ENCODE peak calls at places on chromosomes 5 and 9, in six cellular contexts. Y is H1, K is HL-60, F is GM12878, A is HepG2, E is K562. N is an unnamed sample.
A peak's percentile ranks its signal among the peaks of the same experiment; 100 is the strongest.

GRCh38 chr5:131981516-131981915 is 29.9 kb downstream of the ACSL6 start:
- DNase-seq in F (no peak), Y (no peak), A (no peak), E (no peak), K (no peak), N (no peak)

GRCh38 chr9:79224672-79225433 is 346.9 kb upstream of the TLE4 start:
- DNase-seq in Y (no peak), E (no peak), F (no peak), A (no peak), K (no peak), N (no peak)

GRCh38 chr9:17021379-17021970 is 113.4 kb upstream of the CNTLN start:
- DNase-seq in A (no peak), F (no peak), Y (no peak), E (no peak), K (no peak), N (no peak)

GRCh38 chr5:10329808-10330481 is 22.2 kb upstream of the CMBL start:
- DNase-seq in Y (no peak), E (no peak), F (no peak), K (no peak), A (no peak), N (peak; percentile 42)

GRCh38 chr9:28456886-28457285 is 883.6 kb upstream of the C9orf72 start:
- DNase-seq in A (no peak), K (no peak), Y (no peak), E (no peak), F (no peak), N (no peak)

GRCh38 chr9:98445576-98445975 is 190.1 kb upstream of the TBC1D2 start:
- DNase-seq in Y (no peak), E (no peak), A (no peak), F (no peak), K (no peak), N (no peak)

GRCh38 chr5:80189201-80189600 is 66.6 kb downstream of the SERINC5 start:
- DNase-seq in F (no peak), Y (no peak), E (no peak), A (no peak), K (no peak), N (no peak)

GRCh38 chr9:134289241-134289875 is 36.9 kb upstream of the RXRA start:
- DNase-seq in K (no peak), Y (no peak), E (no peak), A (no peak), F (no peak), N (peak; percentile 24)

GRCh38 chr5:14908195-14908594 is 36.6 kb upstream of the ANKH start:
- DNase-seq in Y (no peak), E (no peak), A (no peak), K (no peak), F (no peak), N (no peak)

GRCh38 chr5:56167522-56167921 is 65.6 kb downstream of the ANKRD55 start:
- DNase-seq in Y (no peak), K (no peak), A (no peak), E (no peak), F (no peak), N (no peak)

GRCh38 chr5:40976836-40977235 is 67.5 kb downstream of the C7 start:
- DNase-seq in F (no peak), K (no peak), A (no peak), E (no peak), Y (no peak), N (peak; percentile 52)

GRCh38 chr5:112671687-112672086 is 66.0 kb upstream of the APC start:
- DNase-seq in Y (no peak), K (no peak), F (no peak), E (no peak), A (no peak), N (no peak)

GRCh38 chr5:125137535-125137934 is 391.1 kb upstream of the ZNF608 start:
- DNase-seq in Y (no peak), A (peak; percentile 1), E (no peak), F (no peak), K (no peak), N (no peak)

GRCh38 chr9:129141066-129142041 is 30.1 kb downstream of the PTPA start:
- DNase-seq in Y (no peak), E (no peak), F (peak; percentile 71), A (no peak), K (no peak), N (no peak)

GRCh38 chr5:81195334-81195929 is 37.7 kb upstream of the CKMT2 start:
- DNase-seq in E (no peak), K (no peak), A (no peak), Y (no peak), F (no peak), N (peak; percentile 64)

GRCh38 chr5:45094876-45095275 is 286.1 kb downstream of the MRPS30 start:
- DNase-seq in Y (no peak), A (no peak), F (no peak), K (no peak), E (no peak), N (no peak)

GRCh38 chr5:143204474-143205246 is 198.8 kb downstream of the NR3C1 start:
- DNase-seq in K (no peak), E (no peak), Y (no peak), A (no peak), F (no peak), N (no peak)

GRCh38 chr9:122394265-122395242 is 23.7 kb downstream of the PTGS1 start:
- DNase-seq in F (no peak), K (no peak), E (no peak), Y (no peak), A (no peak), N (no peak)

GRCh38 chr5:168885324-168886120 is 306.4 kb upstream of the PANK3 start:
- DNase-seq in E (no peak), K (no peak), Y (no peak), A (no peak), F (no peak), N (peak; percentile 67)

GRCh38 chr5:119269061-119269579 is 86.7 kb upstream of the TNFAIP8 start:
- DNase-seq in Y (no peak), A (peak; percentile 10), K (no peak), F (no peak), E (peak; percentile 50), N (peak; percentile 43)

GRCh38 chr9:111842313-111842712 is 47.6 kb upstream of the SHOC1 start:
- DNase-seq in E (no peak), F (no peak), K (no peak), A (no peak), Y (no peak), N (no peak)

GRCh38 chr9:111839387-111839786 is 44.6 kb upstream of the SHOC1 start:
- DNase-seq in Y (no peak), E (no peak), A (peak; percentile 12), F (peak; percentile 39), K (no peak), N (no peak)

GRCh38 chr9:111833941-111834340 is 39.2 kb upstream of the SHOC1 start:
- DNase-seq in K (no peak), E (no peak), Y (no peak), F (no peak), A (no peak), N (no peak)

GRCh38 chr9:111839981-111840380 is 45.2 kb upstream of the SHOC1 start:
- DNase-seq in Y (no peak), E (no peak), K (no peak), F (no peak), A (no peak), N (no peak)

DNA sequence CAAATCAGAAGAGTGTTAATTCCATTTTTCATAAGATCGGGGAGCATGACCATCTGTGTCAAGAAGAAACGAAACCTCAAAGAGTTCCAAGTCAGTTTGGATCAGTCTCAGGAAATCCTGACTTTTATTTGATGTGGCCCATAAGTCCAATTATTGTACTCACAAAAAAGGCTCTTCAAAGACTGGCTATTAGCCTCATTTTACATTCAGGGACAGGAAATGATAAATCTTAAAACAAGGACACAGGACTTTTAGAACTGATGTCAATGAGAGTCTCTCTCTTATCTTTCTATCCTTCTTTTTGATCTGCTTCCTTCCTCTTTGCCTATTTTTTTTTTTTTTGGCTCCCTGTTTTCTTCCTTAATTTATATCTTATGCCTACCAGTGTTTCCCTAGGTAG is 43.7 kb upstream of the SHOC1 start:
- DNase-seq in Y (no peak), F (no peak), E (no peak), K (no peak), A (no peak), N (no peak)
- H3K27me3 ChIP-seq in Y (no peaks in the 10 kb centered on the region), F (no peaks in the 10 kb centered on the region), E (peaks cover 6% of the 10 kb centered on the region), K (no peaks in the 10 kb centered on the region), A (no peaks in the 10 kb centered on the region), N (no peaks in the 10 kb centered on the region)

GRCh38 chr5:61866930-61867329 is 439.1 kb upstream of the KIF2A start:
- DNase-seq in Y (no peak), F (peak; percentile 32), E (peak; percentile 12), A (no peak), K (peak; percentile 4), N (no peak)

GRCh38 chr5:61869333-61869732 is 436.7 kb upstream of the KIF2A start:
- DNase-seq in A (no peak), Y (no peak), E (no peak), F (no peak), K (no peak), N (no peak)
- TF ChIP-seq GABPA in A (no peak), Y (no peak), E (no peak), F (no peak), K (no peak), N (no peak)

GRCh38 chr9:136798708-136799078 is 2.6 kb downstream of the CCDC183 start:
- DNase-seq in A (no peak), K (no peak), Y (no peak), E (no peak), F (no peak), N (no peak)
- H3K27me3 ChIP-seq in A (no peaks in the 10 kb centered on the region), K (peaks cover 16% of the 10 kb centered on the region), Y (no peaks in the 10 kb centered on the region), E (no peaks in the 10 kb centered on the region), F (no peaks in the 10 kb centered on the region), N (no peaks in the 10 kb centered on the region)

GRCh38 chr5:8340261-8340660 is 471.3 kb downstream of the MTRR start:
- DNase-seq in Y (no peak), A (no peak), E (no peak), K (no peak), F (no peak), N (no peak)
- TF ChIP-seq GABPA in Y (no peak), A (no peak), E (no peak), K (no peak), F (no peak), N (no peak)

N was measured in SK-N-SH.